ENCODE peak calls at places on chromosomes 4 and X, in eight cellular contexts. P is tibial artery, H is uterus, A is colonic mucosa, X is stomach, Y is esophagus squamous epithelium, N is brain microvascular endothelial cell, S is K562. B is an unnamed sample.

GRCh38 chr4:44157611-44158277 is 290.9 kb downstream of the KCTD8 start:
- DNase-seq in P (no peak), H (no peak), A (no peak), X (no peak), Y (no peak), N (no peak), S (no peak), B (no peak)

GRCh38 chrX:10022580-10023245 is 55.6 kb downstream of the CLDN34 start:
- DNase-seq in P (peak; percentile 64), H (peak; percentile 46), A (no peak), X (no peak), Y (no peak), N (peak; percentile 88), S (no peak), B (no peak)

GRCh38 chr4:184644553-184645307 is 4.5 kb downstream of the CASP3 start:
- DNase-seq in P (no peak), H (no peak), A (no peak), X (no peak), Y (no peak), N (no peak), S (no peak), B (no peak)

GRCh38 chr4:10971800-10972398 is 287.3 kb upstream of the CLNK start:
- DNase-seq in P (no peak), H (no peak), A (no peak), X (no peak), Y (no peak), N (no peak), S (no peak), B (no peak)

GRCh38 chr4:6141554-6141953 is 58.8 kb downstream of the JAKMIP1 start:
- DNase-seq in P (no peak), H (no peak), A (no peak), X (no peak), Y (no peak), N (no peak), S (no peak), B (no peak)

GRCh38 chrX:104335765-104336164 is 81.0 kb upstream of the ESX1 start:
- DNase-seq in P (no peak), H (no peak), A (no peak), X (no peak), Y (no peak), N (peak; percentile 77), S (no peak), B (no peak)

GRCh38 chr4:151581575-151581974 is 172.6 kb downstream of the FHIP1A start:
- DNase-seq in P (no peak), H (no peak), A (no peak), X (no peak), Y (no peak), N (no peak), S (no peak), B (no peak)

GRCh38 chr4:31362756-31363155 is 642.6 kb downstream of the PCDH7 start:
- DNase-seq in P (no peak), H (no peak), A (no peak), X (no peak), Y (no peak), N (no peak), S (no peak), B (no peak)

GRCh38 chr4:140098481-140099132 is 55.4 kb downstream of the MAML3 start:
- DNase-seq in P (no peak), H (no peak), A (no peak), X (no peak), Y (no peak), N (no peak), S (no peak), B (no peak)

DNA sequence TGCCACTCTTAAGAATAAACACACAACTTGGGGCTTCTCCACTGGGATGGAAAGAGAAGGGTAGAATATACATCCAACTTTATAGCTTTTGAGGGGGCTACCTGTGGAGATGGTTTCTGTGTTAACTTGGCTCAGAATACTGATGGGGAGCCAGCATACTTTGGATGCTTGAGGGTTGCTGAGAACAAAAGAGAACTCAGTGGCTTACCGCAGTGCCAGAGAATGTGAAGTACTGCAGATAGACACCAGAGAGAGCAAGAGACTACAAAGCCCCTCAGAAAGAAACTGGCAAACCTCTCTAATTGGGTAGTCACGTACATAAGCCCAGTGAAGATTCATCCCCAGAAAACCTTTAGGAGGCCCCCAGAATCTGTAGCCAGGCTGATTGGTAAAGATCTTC is 214.4 kb downstream of the DCHS2 start:
- DNase-seq in P (no peak), H (no peak), A (no peak), X (no peak), Y (no peak), N (no peak), S (no peak), B (no peak)
- TF ChIP-seq CTCF in P (no peak), H (no peak), A (no peak), X (no peak), Y (no peak), N (no peak), S (no peak), B (no peak)

GRCh38 chr4:2909583-2909982 is 53.6 kb downstream of the NOP14 start:
- DNase-seq in P (peak; percentile 57), H (no peak), A (no peak), X (no peak), Y (no peak), N (no peak), S (no peak), B (no peak)
- H3K36me3 ChIP-seq in P (peaks cover 100% of the 10 kb centered on the region), H (no peaks in the 10 kb centered on the region), A (peaks cover 13% of the 10 kb centered on the region), X (peaks cover 99% of the 10 kb centered on the region), Y (peaks cover 56% of the 10 kb centered on the region), N (peaks cover 70% of the 10 kb centered on the region), S (peaks cover 78% of the 10 kb centered on the region), B (no peaks in the 10 kb centered on the region)

GRCh38 chrX:44949125-44949524 is 76.1 kb downstream of the KDM6A start:
- DNase-seq in P (no peak), H (no peak), A (no peak), X (no peak), Y (no peak), N (no peak), S (no peak), B (no peak)

GRCh38 chrX:44953734-44954502 is 80.9 kb downstream of the KDM6A start:
- DNase-seq in P (no peak), H (no peak), A (no peak), X (no peak), Y (no peak), N (no peak), S (no peak), B (no peak)

GRCh38 chrX:44952329-44953027 is 79.5 kb downstream of the KDM6A start:
- DNase-seq in P (no peak), H (no peak), A (no peak), X (no peak), Y (no peak), N (no peak), S (no peak), B (no peak)

GRCh38 chrX:44954562-44954961 is 81.6 kb downstream of the KDM6A start:
- DNase-seq in P (no peak), H (no peak), A (no peak), X (no peak), Y (no peak), N (no peak), S (no peak), B (no peak)

DNA sequence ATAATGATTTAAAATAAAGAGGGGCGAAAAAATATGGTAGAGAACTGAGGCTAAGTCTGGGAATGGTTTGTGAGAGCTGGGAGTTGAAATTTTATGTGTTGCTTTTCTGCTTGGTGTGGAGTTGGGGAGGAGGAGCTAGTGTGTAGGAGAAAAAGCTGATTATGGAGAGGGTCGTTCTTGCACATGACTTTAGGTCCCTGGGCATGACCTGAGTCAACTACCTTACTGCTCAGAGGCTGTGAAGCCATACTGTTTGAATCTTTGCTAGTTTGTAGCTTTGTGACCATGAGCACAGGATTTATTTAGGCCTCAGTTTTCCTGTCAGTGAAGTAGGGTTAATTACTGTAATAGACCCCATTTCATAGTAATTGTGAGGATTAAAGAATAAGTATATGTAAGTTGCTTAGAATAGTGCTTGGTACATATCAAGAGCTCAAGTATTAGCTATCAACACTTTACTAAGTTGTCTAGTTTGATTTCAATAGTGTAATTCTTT is 78.6 kb downstream of the KDM6A start:
- DNase-seq in P (no peak), H (no peak), A (no peak), X (no peak), Y (no peak), N (no peak), S (no peak), B (no peak)
- H3K4me3 ChIP-seq in P (no peak overlapping the region), H (no peak overlapping the region), A (no peak overlapping the region), X (no peak overlapping the region), Y (no peak overlapping the region), N (no peak overlapping the region), S (no peak overlapping the region), B (no peak overlapping the region)

GRCh38 chrX:140141444-140142029 is 176.2 kb upstream of the CXorf66 start:
- DNase-seq in P (no peak), H (no peak), A (peak; percentile 26), X (peak; percentile 31), Y (no peak), N (peak; percentile 2), S (peak; percentile 49), B (no peak)
- TF ChIP-seq CTCF in P (peak; percentile 48), H (peak; percentile 35), A (peak; percentile 51), X (peak; percentile 59), Y (peak; percentile 20), N (peak; percentile 71), S (peak; percentile 34), B (peak; percentile 64)

GRCh38 chr4:118813561-118813960 is 22.4 kb downstream of the SEC24D start:
- DNase-seq in P (no peak), H (no peak), A (no peak), X (no peak), Y (no peak), N (no peak), S (no peak), B (no peak)
- H3K36me3 ChIP-seq in P (peaks cover 64% of the 10 kb centered on the region), H (no peaks in the 10 kb centered on the region), A (peaks cover 13% of the 10 kb centered on the region), X (peaks cover 80% of the 10 kb centered on the region), Y (peaks cover 9% of the 10 kb centered on the region), N (peaks cover 85% of the 10 kb centered on the region), S (peaks cover 54% of the 10 kb centered on the region), B (peaks cover 92% of the 10 kb centered on the region)

GRCh38 chr4:22514001-22514400 is 1.9 kb downstream of the ADGRA3 start:
- DNase-seq in P (no peak), H (no peak), A (no peak), X (no peak), Y (no peak), N (peak; percentile 13), S (no peak), B (no peak)
- H3K4me3 ChIP-seq in P (peak overlapping the region; percentile 73), H (peak overlapping the region; percentile 59), A (peak overlapping the region; percentile 49), X (peak overlapping the region; percentile 56), Y (peak overlapping the region; percentile 65), N (peak overlapping the region; percentile 76), S (no peak overlapping the region), B (peak overlapping the region; percentile 46)

B was measured in left lung.